ENCODE peak calls at places on chromosomes 2 and 18, in ten cellular contexts. One of them, this sample, is unnamed.

GRCh38 chr2:154710685-154711084 is 12.2 kb downstream of the KCNJ3 start:
- DNase-seq in fibroblast of lung: no peak
- DNase-seq in DND-41: no peak
- DNase-seq in BJ: no peak
- DNase-seq in psoas muscle: no peak
- DNase-seq in AG04450: no peak
- DNase-seq in transverse colon: no peak
- DNase-seq in A549: no peak
- DNase-seq in dorsolateral prefrontal cortex: no peak
- DNase-seq in Peyer's patch: no peak
- DNase-seq in this sample: no peak

GRCh38 chr18:73511751-73512525 is 635.7 kb downstream of the FBXO15 start:
- DNase-seq in fibroblast of lung: peak; percentile 68
- DNase-seq in DND-41: no peak
- DNase-seq in BJ: peak; percentile 12
- DNase-seq in psoas muscle: no peak
- DNase-seq in AG04450: peak; percentile 39
- DNase-seq in transverse colon: no peak
- DNase-seq in A549: no peak
- DNase-seq in dorsolateral prefrontal cortex: no peak
- DNase-seq in Peyer's patch: no peak
- DNase-seq in this sample: peak; percentile 70

GRCh38 chr2:172050506-172051125 is 34.7 kb upstream of the DLX1 start:
- DNase-seq in fibroblast of lung: no peak
- DNase-seq in DND-41: no peak
- DNase-seq in BJ: no peak
- DNase-seq in psoas muscle: no peak
- DNase-seq in AG04450: no peak
- DNase-seq in transverse colon: no peak
- DNase-seq in A549: no peak
- DNase-seq in dorsolateral prefrontal cortex: no peak
- DNase-seq in Peyer's patch: no peak
- DNase-seq in this sample: no peak

GRCh38 chr2:85257359-85258193 is 70.2 kb downstream of the TGOLN2 start:
- DNase-seq in fibroblast of lung: no peak
- DNase-seq in DND-41: no peak
- DNase-seq in BJ: no peak
- DNase-seq in psoas muscle: no peak
- DNase-seq in AG04450: no peak
- DNase-seq in transverse colon: no peak
- DNase-seq in A549: no peak
- DNase-seq in dorsolateral prefrontal cortex: no peak
- DNase-seq in Peyer's patch: no peak
- DNase-seq in this sample: no peak

GRCh38 chr2:104804148-104804890 is 49.6 kb upstream of the POU3F3 start:
- DNase-seq in fibroblast of lung: no peak
- DNase-seq in DND-41: no peak
- DNase-seq in BJ: no peak
- DNase-seq in psoas muscle: no peak
- DNase-seq in AG04450: no peak
- DNase-seq in transverse colon: no peak
- DNase-seq in A549: no peak
- DNase-seq in dorsolateral prefrontal cortex: no peak
- DNase-seq in Peyer's patch: no peak
- DNase-seq in this sample: no peak

GRCh38 chr2:109728809-109729208 is 65.3 kb upstream of the RGPD5 start:
- DNase-seq in fibroblast of lung: no peak
- DNase-seq in DND-41: no peak
- DNase-seq in BJ: peak; percentile 25
- DNase-seq in psoas muscle: no peak
- DNase-seq in AG04450: no peak
- DNase-seq in transverse colon: no peak
- DNase-seq in A549: no peak
- DNase-seq in dorsolateral prefrontal cortex: no peak
- DNase-seq in Peyer's patch: no peak
- DNase-seq in this sample: no peak

GRCh38 chr18:12821408-12821807 is 62.6 kb downstream of the PTPN2 start:
- DNase-seq in fibroblast of lung: no peak
- DNase-seq in DND-41: no peak
- DNase-seq in BJ: no peak
- DNase-seq in psoas muscle: no peak
- DNase-seq in AG04450: no peak
- DNase-seq in transverse colon: no peak
- DNase-seq in A549: no peak
- DNase-seq in dorsolateral prefrontal cortex: no peak
- DNase-seq in Peyer's patch: no peak
- DNase-seq in this sample: no peak

GRCh38 chr18:25072205-25072604 is 279.8 kb downstream of the ZNF521 start:
- DNase-seq in fibroblast of lung: no peak
- DNase-seq in DND-41: no peak
- DNase-seq in BJ: no peak
- DNase-seq in psoas muscle: no peak
- DNase-seq in AG04450: no peak
- DNase-seq in transverse colon: no peak
- DNase-seq in A549: no peak
- DNase-seq in dorsolateral prefrontal cortex: no peak
- DNase-seq in Peyer's patch: no peak
- DNase-seq in this sample: no peak

GRCh38 chr2:238967031-238967977 is 119.4 kb downstream of the TWIST2 start:
- DNase-seq in fibroblast of lung: no peak
- DNase-seq in DND-41: no peak
- DNase-seq in BJ: no peak
- DNase-seq in psoas muscle: no peak
- DNase-seq in AG04450: no peak
- DNase-seq in transverse colon: no peak
- DNase-seq in A549: no peak
- DNase-seq in dorsolateral prefrontal cortex: no peak
- DNase-seq in Peyer's patch: peak; percentile 37
- DNase-seq in this sample: no peak

GRCh38 chr2:2901384-2902345 is 476.0 kb downstream of the EIPR1 start:
- DNase-seq in fibroblast of lung: no peak
- DNase-seq in DND-41: no peak
- DNase-seq in BJ: no peak
- DNase-seq in psoas muscle: no peak
- DNase-seq in AG04450: no peak
- DNase-seq in transverse colon: no peak
- DNase-seq in A549: no peak
- DNase-seq in dorsolateral prefrontal cortex: no peak
- DNase-seq in Peyer's patch: no peak
- DNase-seq in this sample: no peak

GRCh38 chr2:229408356-229408755 is 137.3 kb upstream of the PID1 start:
- DNase-seq in fibroblast of lung: peak; percentile 94
- DNase-seq in DND-41: no peak
- DNase-seq in BJ: peak; percentile 93
- DNase-seq in psoas muscle: no peak
- DNase-seq in AG04450: peak; percentile 76
- DNase-seq in transverse colon: peak; percentile 47
- DNase-seq in A549: peak; percentile 77
- DNase-seq in dorsolateral prefrontal cortex: no peak
- DNase-seq in Peyer's patch: peak; percentile 73
- DNase-seq in this sample: peak; percentile 94

GRCh38 chr2:176187306-176188217 is 906 bp upstream of the HOXD1 start:
- DNase-seq in fibroblast of lung: no peak
- DNase-seq in DND-41: no peak
- DNase-seq in BJ: no peak
- DNase-seq in psoas muscle: no peak
- DNase-seq in AG04450: no peak
- DNase-seq in transverse colon: peak; percentile 38
- DNase-seq in A549: peak; percentile 6
- DNase-seq in dorsolateral prefrontal cortex: no peak
- DNase-seq in Peyer's patch: peak; percentile 59
- DNase-seq in this sample: no peak
- H3K4me3 ChIP-seq in fibroblast of lung: peak overlapping the region; percentile 31
- H3K4me3 ChIP-seq in DND-41: no peak overlapping the region
- H3K4me3 ChIP-seq in BJ: peak overlapping the region; percentile 40
- H3K4me3 ChIP-seq in psoas muscle: peak overlapping the region; percentile 85
- H3K4me3 ChIP-seq in AG04450: peak overlapping the region; percentile 51
- H3K4me3 ChIP-seq in transverse colon: peak overlapping the region; percentile 67
- H3K4me3 ChIP-seq in A549: peak overlapping the region; percentile 56
- H3K4me3 ChIP-seq in dorsolateral prefrontal cortex: peak overlapping the region; percentile 58
- H3K4me3 ChIP-seq in Peyer's patch: peak overlapping the region; percentile 44
- H3K4me3 ChIP-seq in this sample: peak overlapping the region; percentile 49

DNA sequence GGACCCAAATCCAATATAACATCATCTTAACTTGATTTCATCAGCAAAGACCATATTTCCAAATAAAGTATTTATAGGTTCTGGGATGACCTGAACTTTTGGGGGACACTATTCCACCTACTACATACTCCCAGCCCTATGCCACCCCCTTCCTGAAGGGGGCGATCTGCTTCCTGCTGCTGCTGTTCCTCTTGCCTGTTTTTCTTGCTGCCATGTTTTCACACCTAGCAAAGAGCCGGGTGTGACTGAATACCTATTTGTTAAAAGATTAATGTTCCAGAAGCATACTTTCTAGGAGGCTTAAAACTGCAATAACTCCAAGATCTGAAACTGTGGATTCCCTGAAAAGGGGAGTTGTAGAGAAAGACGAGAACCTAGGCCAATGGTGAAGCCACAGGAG is 89.7 kb downstream of the ICOS start:
- DNase-seq in fibroblast of lung: no peak
- DNase-seq in DND-41: no peak
- DNase-seq in BJ: no peak
- DNase-seq in psoas muscle: no peak
- DNase-seq in AG04450: no peak
- DNase-seq in transverse colon: no peak
- DNase-seq in A549: no peak
- DNase-seq in dorsolateral prefrontal cortex: no peak
- DNase-seq in Peyer's patch: no peak
- DNase-seq in this sample: no peak
- TF ChIP-seq CTCF in fibroblast of lung: no peak
- TF ChIP-seq CTCF in DND-41: peak; percentile 58
- TF ChIP-seq CTCF in BJ: peak; percentile 30
- TF ChIP-seq CTCF in psoas muscle: no peak
- TF ChIP-seq CTCF in AG04450: no peak
- TF ChIP-seq CTCF in transverse colon: no peak
- TF ChIP-seq CTCF in A549: no peak
- TF ChIP-seq CTCF in dorsolateral prefrontal cortex: no peak
- TF ChIP-seq CTCF in Peyer's patch: no peak
- TF ChIP-seq CTCF in this sample: peak; percentile 19

GRCh38 chr2:101386599-101387150 is 628 bp downstream of the CREG2 start:
- DNase-seq in fibroblast of lung: no peak
- DNase-seq in DND-41: no peak
- DNase-seq in BJ: no peak
- DNase-seq in psoas muscle: no peak
- DNase-seq in AG04450: no peak
- DNase-seq in transverse colon: no peak
- DNase-seq in A549: peak; percentile 17
- DNase-seq in dorsolateral prefrontal cortex: no peak
- DNase-seq in Peyer's patch: no peak
- DNase-seq in this sample: no peak
- H3K4me3 ChIP-seq in fibroblast of lung: no peak overlapping the region
- H3K4me3 ChIP-seq in DND-41: no peak overlapping the region
- H3K4me3 ChIP-seq in BJ: peak overlapping the region; percentile 20
- H3K4me3 ChIP-seq in psoas muscle: peak overlapping the region; percentile 61
- H3K4me3 ChIP-seq in AG04450: peak overlapping the region; percentile 65
- H3K4me3 ChIP-seq in transverse colon: peak overlapping the region; percentile 40
- H3K4me3 ChIP-seq in A549: peak overlapping the region; percentile 64
- H3K4me3 ChIP-seq in dorsolateral prefrontal cortex: peak overlapping the region; percentile 62
- H3K4me3 ChIP-seq in Peyer's patch: peak overlapping the region; percentile 27
- H3K4me3 ChIP-seq in this sample: peak overlapping the region; percentile 22

GRCh38 chr18:37270666-37271052 is 294.9 kb downstream of the CELF4 start:
- DNase-seq in fibroblast of lung: no peak
- DNase-seq in DND-41: no peak
- DNase-seq in BJ: no peak
- DNase-seq in psoas muscle: no peak
- DNase-seq in AG04450: no peak
- DNase-seq in transverse colon: no peak
- DNase-seq in A549: no peak
- DNase-seq in dorsolateral prefrontal cortex: no peak
- DNase-seq in Peyer's patch: no peak
- DNase-seq in this sample: no peak
- TF ChIP-seq CTCF in fibroblast of lung: no peak
- TF ChIP-seq CTCF in DND-41: no peak
- TF ChIP-seq CTCF in BJ: no peak
- TF ChIP-seq CTCF in psoas muscle: no peak
- TF ChIP-seq CTCF in AG04450: no peak
- TF ChIP-seq CTCF in transverse colon: no peak
- TF ChIP-seq CTCF in A549: no peak
- TF ChIP-seq CTCF in dorsolateral prefrontal cortex: no peak
- TF ChIP-seq CTCF in Peyer's patch: no peak
- TF ChIP-seq CTCF in this sample: no peak

GRCh38 chr2:74009577-74009976 is 24.9 kb downstream of the TET3 start:
- DNase-seq in fibroblast of lung: no peak
- DNase-seq in DND-41: no peak
- DNase-seq in BJ: no peak
- DNase-seq in psoas muscle: no peak
- DNase-seq in AG04450: no peak
- DNase-seq in transverse colon: no peak
- DNase-seq in A549: no peak
- DNase-seq in dorsolateral prefrontal cortex: no peak
- DNase-seq in Peyer's patch: peak; percentile 10
- DNase-seq in this sample: no peak

GRCh38 chr2:74011246-74011645 is 26.5 kb downstream of the TET3 start:
- DNase-seq in fibroblast of lung: no peak
- DNase-seq in DND-41: no peak
- DNase-seq in BJ: no peak
- DNase-seq in psoas muscle: no peak
- DNase-seq in AG04450: no peak
- DNase-seq in transverse colon: no peak
- DNase-seq in A549: no peak
- DNase-seq in dorsolateral prefrontal cortex: no peak
- DNase-seq in Peyer's patch: peak; percentile 62
- DNase-seq in this sample: no peak

GRCh38 chr2:74008761-74009395 is 24.2 kb downstream of the TET3 start:
- DNase-seq in fibroblast of lung: no peak
- DNase-seq in DND-41: no peak
- DNase-seq in BJ: no peak
- DNase-seq in psoas muscle: no peak
- DNase-seq in AG04450: no peak
- DNase-seq in transverse colon: no peak
- DNase-seq in A549: no peak
- DNase-seq in dorsolateral prefrontal cortex: peak; percentile 83
- DNase-seq in Peyer's patch: peak; percentile 30
- DNase-seq in this sample: no peak

GRCh38 chr2:74007120-74007519 is 22.4 kb downstream of the TET3 start:
- DNase-seq in fibroblast of lung: no peak
- DNase-seq in DND-41: no peak
- DNase-seq in BJ: no peak
- DNase-seq in psoas muscle: no peak
- DNase-seq in AG04450: no peak
- DNase-seq in transverse colon: no peak
- DNase-seq in A549: no peak
- DNase-seq in dorsolateral prefrontal cortex: no peak
- DNase-seq in Peyer's patch: peak; percentile 13
- DNase-seq in this sample: no peak

DNA sequence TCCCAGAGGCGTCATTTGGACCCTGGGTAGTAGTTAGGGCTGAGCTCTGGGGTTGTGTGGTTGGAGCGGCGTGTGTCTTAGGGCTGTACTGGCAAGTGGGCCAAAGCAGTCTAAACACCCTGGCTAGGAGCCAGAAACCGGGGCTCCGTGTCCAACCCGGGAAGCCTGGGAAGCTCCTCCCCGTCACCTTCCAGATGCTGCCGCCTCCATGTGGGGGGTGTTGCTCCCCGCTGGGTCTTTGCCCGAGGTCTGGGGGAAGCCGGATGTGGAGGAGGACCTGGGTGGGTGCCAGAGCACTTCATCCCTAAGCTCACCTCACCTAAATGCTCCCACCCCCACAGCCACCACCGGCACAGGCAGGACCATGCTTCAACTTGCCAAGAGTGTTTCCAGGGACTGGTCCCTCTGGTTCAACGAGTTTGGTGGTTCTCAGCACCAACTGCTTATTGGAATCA is 25.4 kb downstream of the TET3 start:
- DNase-seq in fibroblast of lung: peak; percentile 35
- DNase-seq in DND-41: no peak
- DNase-seq in BJ: no peak
- DNase-seq in psoas muscle: no peak
- DNase-seq in AG04450: no peak
- DNase-seq in transverse colon: no peak
- DNase-seq in A549: no peak
- DNase-seq in dorsolateral prefrontal cortex: no peak
- DNase-seq in Peyer's patch: peak; percentile 47
- DNase-seq in this sample: no peak
- H3K4me3 ChIP-seq in fibroblast of lung: no peak overlapping the region
- H3K4me3 ChIP-seq in DND-41: no peak overlapping the region
- H3K4me3 ChIP-seq in BJ: no peak overlapping the region
- H3K4me3 ChIP-seq in psoas muscle: no peak overlapping the region
- H3K4me3 ChIP-seq in AG04450: no peak overlapping the region
- H3K4me3 ChIP-seq in transverse colon: no peak overlapping the region
- H3K4me3 ChIP-seq in A549: no peak overlapping the region
- H3K4me3 ChIP-seq in dorsolateral prefrontal cortex: peak overlapping the region; percentile 4
- H3K4me3 ChIP-seq in Peyer's patch: no peak overlapping the region
- H3K4me3 ChIP-seq in this sample: no peak overlapping the region

This sample was measured in astrocyte of the spinal cord.